ENCODE peak calls at places on chromosomes 11 and 22, in eight cellular contexts. One of them, this sample, is unnamed. For H3K36me3, the result is how much of the 10 kb centered on the place peaks cover.

GRCh38 chr11:124961972-124962609 is 8.1 kb downstream of the CCDC15 start:
- DNase-seq in HepG2: peak
- DNase-seq in uterus: no peak
- DNase-seq in K562: peak
- DNase-seq in stomach: no peak
- DNase-seq in right lobe of liver: no peak
- DNase-seq in tibial nerve: no peak
- DNase-seq in heart left ventricle: no peak
- DNase-seq in this sample: no peak

GRCh38 chr11:124543145-124543544 is 309 bp downstream of the OR8B12 start:
- DNase-seq in uterus: no peak
- DNase-seq in heart left ventricle: no peak
- DNase-seq in stomach: no peak
- DNase-seq in K562: no peak
- DNase-seq in tibial nerve: no peak
- DNase-seq in HepG2: no peak
- DNase-seq in right lobe of liver: no peak
- DNase-seq in this sample: no peak

GRCh38 chr22:27274770-27275449 is 526.6 kb downstream of the MN1 start:
- DNase-seq in uterus: no peak
- DNase-seq in HepG2: no peak
- DNase-seq in K562: no peak
- DNase-seq in right lobe of liver: no peak
- DNase-seq in heart left ventricle: no peak
- DNase-seq in tibial nerve: no peak
- DNase-seq in stomach: no peak
- DNase-seq in this sample: no peak

GRCh38 chr11:69311767-69312385 is 17.9 kb downstream of the MYEOV start:
- DNase-seq in K562: no peak
- DNase-seq in tibial nerve: no peak
- DNase-seq in HepG2: no peak
- DNase-seq in heart left ventricle: no peak
- DNase-seq in stomach: no peak
- DNase-seq in uterus: no peak
- DNase-seq in right lobe of liver: peak
- DNase-seq in this sample: no peak

GRCh38 chr11:111417011-111417765 is 38.1 kb upstream of the POU2AF1 start:
- DNase-seq in tibial nerve: no peak
- DNase-seq in right lobe of liver: no peak
- DNase-seq in stomach: no peak
- DNase-seq in K562: no peak
- DNase-seq in uterus: no peak
- DNase-seq in heart left ventricle: no peak
- DNase-seq in HepG2: peak
- DNase-seq in this sample: no peak

GRCh38 chr22:29820941-29821789 is 16.9 kb downstream of the ASCC2 start:
- DNase-seq in right lobe of liver: peak
- DNase-seq in HepG2: peak
- DNase-seq in stomach: peak
- DNase-seq in uterus: no peak
- DNase-seq in K562: peak
- DNase-seq in heart left ventricle: peak
- DNase-seq in tibial nerve: peak
- DNase-seq in this sample: peak

GRCh38 chr11:9862981-9863380 is 199.1 kb downstream of the SWAP70 start:
- DNase-seq in tibial nerve: no peak
- DNase-seq in heart left ventricle: no peak
- DNase-seq in uterus: no peak
- DNase-seq in stomach: no peak
- DNase-seq in right lobe of liver: no peak
- DNase-seq in HepG2: no peak
- DNase-seq in K562: no peak
- DNase-seq in this sample: no peak

GRCh38 chr11:105071060-105071732 is 26.1 kb upstream of the CARD16 start:
- DNase-seq in HepG2: no peak
- DNase-seq in right lobe of liver: no peak
- DNase-seq in K562: no peak
- DNase-seq in heart left ventricle: no peak
- DNase-seq in stomach: no peak
- DNase-seq in uterus: no peak
- DNase-seq in tibial nerve: no peak
- DNase-seq in this sample: no peak

GRCh38 chr11:60719406-60719805 is 5.1 kb upstream of the MS4A18 start:
- DNase-seq in HepG2: no peak
- DNase-seq in K562: no peak
- DNase-seq in tibial nerve: no peak
- DNase-seq in right lobe of liver: no peak
- DNase-seq in uterus: no peak
- DNase-seq in heart left ventricle: no peak
- DNase-seq in stomach: no peak
- DNase-seq in this sample: no peak

GRCh38 chr11:9004310-9004945 is 627 bp upstream of the NRIP3 start:
- DNase-seq in heart left ventricle: peak
- DNase-seq in HepG2: no peak
- DNase-seq in uterus: peak
- DNase-seq in tibial nerve: no peak
- DNase-seq in right lobe of liver: no peak
- DNase-seq in stomach: no peak
- DNase-seq in K562: no peak
- DNase-seq in this sample: peak

GRCh38 chr11:59552844-59553243 is 41.5 kb downstream of the OR4D9 start:
- DNase-seq in right lobe of liver: no peak
- DNase-seq in stomach: no peak
- DNase-seq in K562: no peak
- DNase-seq in HepG2: no peak
- DNase-seq in uterus: no peak
- DNase-seq in heart left ventricle: no peak
- DNase-seq in tibial nerve: no peak
- DNase-seq in this sample: no peak

DNA sequence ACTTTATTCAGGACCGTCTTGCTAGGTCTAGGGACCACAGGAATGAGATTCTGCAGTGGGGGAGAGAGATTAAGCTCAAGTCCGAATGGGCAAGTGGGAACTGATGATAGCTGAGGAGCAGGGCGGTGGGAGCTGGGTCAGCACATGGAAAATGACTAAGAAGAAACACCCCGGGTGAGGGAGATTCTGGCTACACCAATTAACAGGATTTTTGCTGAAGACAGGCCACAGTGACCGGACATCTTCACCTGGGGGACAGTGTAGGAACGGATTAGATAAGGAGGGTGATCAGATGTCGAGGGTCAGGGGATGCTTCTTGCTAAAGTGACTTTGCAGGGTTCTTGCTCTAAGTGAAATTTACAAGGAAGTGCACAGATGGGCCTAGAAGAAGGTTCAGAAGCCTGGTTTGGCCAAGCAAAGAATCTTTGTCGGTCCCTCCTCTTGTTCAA is 8.5 kb upstream of the DGCR8 start:
- DNase-seq in right lobe of liver: no peak
- DNase-seq in uterus: no peak
- DNase-seq in tibial nerve: no peak
- DNase-seq in K562: peak
- DNase-seq in heart left ventricle: no peak
- DNase-seq in stomach: no peak
- DNase-seq in HepG2: no peak
- DNase-seq in this sample: no peak
- TF ChIP-seq POLR2A in right lobe of liver: no peak
- TF ChIP-seq POLR2A in uterus: no peak
- TF ChIP-seq POLR2A in tibial nerve: no peak
- TF ChIP-seq POLR2A in K562: no peak
- TF ChIP-seq POLR2A in heart left ventricle: no peak
- TF ChIP-seq POLR2A in stomach: no peak
- TF ChIP-seq POLR2A in HepG2: no peak
- TF ChIP-seq POLR2A in this sample: no peak

GRCh38 chr11:126438272-126438671 is 82.8 kb downstream of the ST3GAL4 start:
- DNase-seq in uterus: no peak
- DNase-seq in heart left ventricle: peak
- DNase-seq in K562: no peak
- DNase-seq in right lobe of liver: no peak
- DNase-seq in HepG2: no peak
- DNase-seq in tibial nerve: no peak
- DNase-seq in stomach: no peak
- DNase-seq in this sample: no peak
- H3K27ac ChIP-seq in uterus: no peak
- H3K27ac ChIP-seq in heart left ventricle: peak
- H3K27ac ChIP-seq in K562: no peak
- H3K27ac ChIP-seq in right lobe of liver: no peak
- H3K27ac ChIP-seq in HepG2: no peak
- H3K27ac ChIP-seq in tibial nerve: no peak
- H3K27ac ChIP-seq in stomach: no peak
- H3K27ac ChIP-seq in this sample: no peak

GRCh38 chr11:2168286-2169000 is 3.2 kb downstream of the TH start:
- DNase-seq in HepG2: no peak
- DNase-seq in stomach: no peak
- DNase-seq in right lobe of liver: no peak
- DNase-seq in heart left ventricle: no peak
- DNase-seq in K562: no peak
- DNase-seq in tibial nerve: no peak
- DNase-seq in uterus: no peak
- DNase-seq in this sample: no peak
- H3K36me3 ChIP-seq in HepG2: under half
- H3K36me3 ChIP-seq in stomach: under half
- H3K36me3 ChIP-seq in right lobe of liver: under half
- H3K36me3 ChIP-seq in heart left ventricle: under half
- H3K36me3 ChIP-seq in K562: under half
- H3K36me3 ChIP-seq in tibial nerve: under half
- H3K36me3 ChIP-seq in uterus: under half
- H3K36me3 ChIP-seq in this sample: under half

GRCh38 chr22:39254789-39255298 is 10.1 kb upstream of the PDGFB start:
- DNase-seq in HepG2: no peak
- DNase-seq in right lobe of liver: no peak
- DNase-seq in tibial nerve: no peak
- DNase-seq in heart left ventricle: peak
- DNase-seq in uterus: no peak
- DNase-seq in stomach: no peak
- DNase-seq in K562: no peak
- DNase-seq in this sample: no peak
- TF ChIP-seq POLR2A in HepG2: no peak
- TF ChIP-seq POLR2A in right lobe of liver: no peak
- TF ChIP-seq POLR2A in tibial nerve: no peak
- TF ChIP-seq POLR2A in heart left ventricle: no peak
- TF ChIP-seq POLR2A in uterus: no peak
- TF ChIP-seq POLR2A in stomach: no peak
- TF ChIP-seq POLR2A in K562: no peak
- TF ChIP-seq POLR2A in this sample: no peak